ENCODE peak calls at places on chromosome 18, in seven cellular contexts. Y is prostate gland, R is fibroblast of villous mesenchyme, N is GM12865, C is HFF-Myc, X is lung, F is fibroblast of lung. S is an unnamed sample.

GRCh38 chr18:2146092-2146491 is 425.2 kb downstream of the METTL4 start:
- DNase-seq in R (no peak), X (no peak), F (no peak), N (no peak), C (no peak), Y (no peak), S (no peak)

GRCh38 chr18:5466256-5466655 is 77.5 kb downstream of the EPB41L3 start:
- DNase-seq in Y (no peak), N (no peak), F (no peak), C (no peak), X (no peak), R (no peak), S (peak)

GRCh38 chr18:74453011-74453571 is 4.0 kb downstream of the DIPK1C start:
- DNase-seq in R (no peak), C (no peak), N (no peak), F (no peak), Y (no peak), X (no peak), S (no peak)

GRCh38 chr18:36899289-36899688 is 70.4 kb downstream of the KIAA1328 start:
- DNase-seq in Y (no peak), N (peak), X (no peak), C (peak), F (peak), R (peak), S (no peak)

GRCh38 chr18:79553154-79553553 is 126.4 kb upstream of the CTDP1 start:
- DNase-seq in F (no peak), X (no peak), C (no peak), Y (no peak), R (no peak), N (no peak), S (no peak)

GRCh38 chr18:75923169-75923568 is 495.7 kb upstream of the SMIM21 start:
- DNase-seq in R (peak), N (no peak), F (peak), Y (peak), C (peak), X (peak), S (peak)

GRCh38 chr18:4068552-4069158 is 386.5 kb downstream of the DLGAP1 start:
- DNase-seq in Y (peak), N (peak), X (no peak), C (peak), R (peak), F (peak), S (peak)

GRCh38 chr18:63705401-63705800 is 2.6 kb downstream of the SERPINB11 start:
- DNase-seq in F (no peak), N (no peak), R (peak), X (no peak), C (no peak), Y (no peak), S (no peak)

GRCh38 chr18:59517446-59518171 is 158.5 kb upstream of the LMAN1 start:
- DNase-seq in Y (no peak), F (no peak), X (no peak), R (peak), N (no peak), C (no peak), S (no peak)

GRCh38 chr18:25061345-25061744 is 290.6 kb downstream of the ZNF521 start:
- DNase-seq in C (no peak), N (no peak), Y (no peak), R (no peak), F (no peak), X (no peak), S (no peak)

GRCh38 chr18:36314754-36315153 is 17.2 kb downstream of the FHOD3 start:
- DNase-seq in N (no peak), F (peak), R (peak), Y (no peak), X (no peak), C (no peak), S (peak)

GRCh38 chr18:49368876-49369440 is 91.5 kb downstream of the DYM start:
- DNase-seq in X (no peak), R (no peak), Y (peak), C (no peak), N (no peak), F (peak), S (no peak)

GRCh38 chr18:9488535-9488934 is 13.2 kb downstream of the RALBP1 start:
- DNase-seq in N (no peak), C (no peak), Y (no peak), X (no peak), R (peak), F (no peak), S (no peak)

GRCh38 chr18:35525795-35526475 is 28.2 kb upstream of the INO80C start:
- DNase-seq in X (no peak), F (no peak), C (no peak), Y (no peak), N (no peak), R (no peak), S (no peak)

GRCh38 chr18:63844254-63844653 is 43.3 kb upstream of the SERPINB2 start:
- DNase-seq in R (peak), C (peak), N (peak), X (no peak), Y (no peak), F (peak), S (peak)

GRCh38 chr18:10304853-10305252 is 149.6 kb upstream of the APCDD1 start:
- DNase-seq in R (peak), X (no peak), N (no peak), Y (no peak), C (no peak), F (peak), S (peak)

GRCh38 chr18:61882296-61883004 is 10.4 kb downstream of the RNF152 start:
- DNase-seq in X (no peak), F (no peak), Y (no peak), R (peak), C (no peak), N (no peak), S (peak)

DNA sequence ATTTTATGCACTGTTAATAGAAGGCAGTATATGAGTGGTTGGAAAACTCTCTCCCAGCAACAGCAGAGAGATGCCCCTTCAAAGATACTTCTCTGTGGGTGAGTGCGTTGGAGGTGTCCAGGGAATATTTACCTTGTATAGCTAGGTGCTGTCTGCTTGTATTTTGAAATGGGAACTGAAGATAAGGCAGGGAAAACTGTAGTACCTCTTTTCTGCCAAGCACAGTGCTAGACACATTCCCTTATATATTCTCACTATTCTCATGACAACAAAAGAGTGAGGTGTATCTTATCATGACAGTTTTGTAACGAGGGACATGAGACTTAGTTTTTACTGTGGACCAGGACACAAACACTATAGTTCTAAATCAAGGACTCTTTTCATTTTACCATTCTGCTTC is 2.1 kb downstream of the TTC39C start:
- DNase-seq in X (no peak), C (no peak), R (no peak), F (no peak), N (no peak), Y (no peak), S (no peak)
- TF ChIP-seq CTCF in X (no peak), C (no peak), R (peak), F (peak), N (peak), Y (peak), S (peak)

DNA sequence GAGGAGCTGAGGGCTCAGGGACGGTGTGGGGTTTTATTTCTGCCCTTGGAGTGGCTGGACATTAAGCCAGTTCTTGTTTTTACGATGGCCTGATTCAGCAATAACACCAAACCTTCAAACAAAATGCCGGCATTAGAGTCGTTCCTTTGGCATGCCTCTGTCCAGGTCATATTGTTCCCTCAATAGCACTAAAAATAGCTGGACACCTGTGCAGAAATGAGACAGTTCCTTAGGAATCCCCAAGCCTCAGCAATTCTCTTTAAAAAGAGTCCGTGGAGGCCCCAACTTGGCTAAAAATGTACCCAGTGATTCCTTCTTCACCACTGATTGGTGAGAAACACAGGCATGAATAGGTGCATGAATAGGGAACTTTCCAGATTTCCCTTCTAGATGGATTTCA is 182.2 kb downstream of the ALPK2 start:
- DNase-seq in R (no peak), X (no peak), F (no peak), Y (no peak), C (no peak), N (no peak), S (no peak)
- H3K4me3 ChIP-seq in R (no peak), X (no peak), F (no peak), Y (no peak), C (no peak), N (no peak), S (no peak)

GRCh38 chr18:76938619-76939018 is 116.3 kb downstream of the ZNF236 start:
- DNase-seq in X (no peak), Y (no peak), C (no peak), N (no peak), R (no peak), F (no peak), S (no peak)

GRCh38 chr18:76935722-76936337 is 113.5 kb downstream of the ZNF236 start:
- DNase-seq in N (no peak), C (no peak), F (no peak), R (no peak), X (no peak), Y (no peak), S (no peak)

GRCh38 chr18:76936877-76937276 is 114.5 kb downstream of the ZNF236 start:
- DNase-seq in X (no peak), F (no peak), C (no peak), Y (no peak), R (no peak), N (no peak), S (no peak)

GRCh38 chr18:76941284-76941683 is 118.9 kb downstream of the ZNF236 start:
- DNase-seq in X (no peak), R (no peak), N (no peak), C (no peak), Y (no peak), F (no peak), S (no peak)

GRCh38 chr18:76937597-76937996 is 115.2 kb downstream of the ZNF236 start:
- DNase-seq in R (no peak), F (no peak), C (no peak), Y (no peak), N (no peak), X (no peak), S (peak)
- TF ChIP-seq CTCF in R (no peak), F (peak), C (no peak), Y (no peak), N (no peak), X (no peak), S (peak)

DNA sequence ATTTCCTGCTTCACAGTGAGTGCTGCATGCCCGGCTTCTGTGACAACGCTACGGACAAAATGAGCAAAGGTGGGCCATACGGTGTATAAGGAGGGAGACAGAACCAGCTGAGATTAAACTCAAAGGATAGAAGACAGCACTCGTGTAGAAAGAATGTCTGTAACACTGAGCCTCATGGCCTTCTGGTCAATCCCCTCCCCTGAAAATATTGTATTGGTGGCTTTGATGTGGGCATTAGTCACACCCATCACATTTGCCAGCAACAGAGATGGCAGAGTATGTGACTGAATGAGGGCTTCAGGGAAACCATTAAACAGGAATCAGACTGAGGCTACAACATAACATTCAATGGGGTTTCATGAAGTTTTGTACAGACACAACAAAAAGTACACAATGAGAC is 287.8 kb upstream of the CCDC68 start:
- DNase-seq in X (no peak), F (no peak), C (no peak), Y (no peak), N (no peak), R (no peak), S (no peak)
- H3K4me3 ChIP-seq in X (no peak), F (no peak), C (no peak), Y (no peak), N (no peak), R (no peak), S (no peak)

DNA sequence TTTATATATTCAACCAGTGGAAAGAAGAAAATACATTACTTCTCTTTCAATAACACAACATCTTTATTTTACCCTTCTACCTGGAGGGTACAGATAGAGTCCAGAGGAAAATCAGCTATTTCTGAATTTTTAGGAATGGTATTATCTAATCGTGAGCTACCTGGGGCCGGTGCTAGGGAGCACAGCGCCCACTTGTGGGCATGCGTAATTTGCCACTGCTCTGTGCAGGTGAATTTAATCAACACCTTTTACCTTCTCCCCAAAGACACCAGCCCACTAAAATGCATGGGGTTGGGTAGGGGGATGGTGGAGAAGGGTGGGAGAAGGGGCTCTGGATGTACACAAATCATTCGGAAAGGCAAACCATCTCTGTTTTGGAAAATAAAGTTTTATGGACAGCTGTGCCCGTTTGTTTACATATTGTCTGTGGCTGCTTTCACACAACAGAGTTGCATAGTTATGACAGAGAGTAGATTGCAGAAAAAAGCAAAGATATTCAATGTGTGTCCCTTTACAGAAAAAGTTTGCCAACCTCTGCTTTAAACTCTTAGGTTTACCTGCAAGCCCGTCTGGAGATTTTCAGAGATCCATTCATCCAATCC is 51.5 kb upstream of the DCC start:
- DNase-seq in F (no peak), X (no peak), C (no peak), Y (no peak), N (peak), R (no peak), S (peak)
- TF ChIP-seq CTCF in F (peak), X (no peak), C (peak), Y (peak), N (peak), R (no peak), S (peak)

GRCh38 chr18:54117853-54118773 is 106.4 kb downstream of the MBD2 start:
- DNase-seq in C (no peak), F (peak), R (peak), Y (no peak), X (no peak), N (no peak), S (peak)

GRCh38 chr18:54116541-54117257 is 107.8 kb downstream of the MBD2 start:
- DNase-seq in Y (no peak), F (no peak), R (peak), C (no peak), X (no peak), N (no peak), S (no peak)

GRCh38 chr18:54125429-54125828 is 99.0 kb downstream of the MBD2 start:
- DNase-seq in F (no peak), N (no peak), C (no peak), Y (no peak), R (no peak), X (no peak), S (no peak)

GRCh38 chr18:54119524-54120019 is 104.9 kb downstream of the MBD2 start:
- DNase-seq in N (peak), C (peak), Y (peak), X (no peak), R (peak), F (peak), S (peak)
- H3K4me3 ChIP-seq in N (no peak), C (no peak), Y (no peak), X (no peak), R (peak), F (no peak), S (no peak)

DNA sequence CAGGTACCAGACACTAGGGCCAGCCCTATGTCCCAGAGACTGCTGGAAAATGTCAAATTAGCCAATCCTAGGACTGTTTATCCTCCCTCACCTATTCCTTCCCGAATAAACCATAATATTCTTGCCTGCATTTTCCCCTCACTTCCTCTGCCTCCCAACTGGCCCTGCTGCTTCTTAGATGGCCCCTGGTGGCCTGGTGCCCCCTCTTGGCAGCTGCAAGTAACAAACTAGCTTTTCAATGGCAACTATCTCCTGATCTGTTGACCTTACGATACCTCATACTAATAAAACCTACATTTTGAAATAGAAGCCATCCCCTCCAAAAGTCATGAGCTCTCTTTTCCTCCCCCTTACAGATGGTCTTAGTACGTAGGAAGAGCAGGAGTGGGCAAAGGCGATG is 132.0 kb downstream of the ALPK2 start:
- DNase-seq in Y (no peak), N (peak), X (no peak), C (no peak), R (no peak), F (no peak), S (no peak)
- TF ChIP-seq CTCF in Y (no peak), N (peak), X (no peak), C (peak), R (peak), F (peak), S (no peak)